ENCODE peak calls at places on chromosomes 5 and 9, in four cellular contexts. L is HepG2, O is GM12878, Q is K562. B is an unnamed sample.

GRCh38 chr5:57102905-57103255 is 71.0 kb upstream of the GPBP1 start:
- DNase-seq in Q (no peak), O (no peak), L (peak; percentile 95), B (no peak)

GRCh38 chr5:155408465-155408864 is 394.9 kb downstream of the KIF4B start:
- DNase-seq in Q (no peak), O (no peak), L (no peak), B (no peak)

GRCh38 chr9:7117676-7118561 is 360.1 kb downstream of the KDM4C start:
- DNase-seq in Q (no peak), O (peak; percentile 46), L (no peak), B (no peak)

GRCh38 chr5:157947156-157947555 is 88.2 kb upstream of the CLINT1 start:
- DNase-seq in L (no peak), Q (no peak), O (no peak), B (no peak)

GRCh38 chr5:136729901-136730355 is 364.6 kb upstream of the TRPC7 start:
- DNase-seq in O (no peak), L (no peak), Q (no peak), B (no peak)

GRCh38 chr9:127450170-127450830 is 906 bp downstream of the RPL12 start:
- DNase-seq in O (no peak), Q (peak; percentile 19), L (no peak), B (no peak)

GRCh38 chr5:16617272-16617973 is 626 bp upstream of the RETREG1 start:
- DNase-seq in L (no peak), O (no peak), Q (no peak), B (no peak)

GRCh38 chr5:180860273-180860886 is 696 bp downstream of the ZFP62 start:
- DNase-seq in O (no peak), L (peak; percentile 65), Q (peak; percentile 66), B (peak; percentile 73)

GRCh38 chr5:626850-627249 is 14.7 kb downstream of the CEP72 start:
- DNase-seq in O (no peak), Q (no peak), L (no peak), B (no peak)

GRCh38 chr5:132215329-132215728 is 12.3 kb downstream of the P4HA2 start:
- DNase-seq in O (no peak), Q (no peak), L (no peak), B (no peak)

GRCh38 chr9:136586391-136586790 is 40.5 kb upstream of the NOTCH1 start:
- DNase-seq in O (no peak), L (no peak), Q (no peak), B (no peak)

GRCh38 chr5:62719061-62719730 is 140.6 kb downstream of the LRRC70 start:
- DNase-seq in Q (no peak), O (no peak), L (no peak), B (no peak)

GRCh38 chr5:62718368-62718767 is 139.7 kb downstream of the LRRC70 start:
- DNase-seq in L (no peak), O (no peak), Q (peak; percentile 12), B (peak; percentile 16)

GRCh38 chr5:62722360-62722759 is 143.7 kb downstream of the LRRC70 start:
- DNase-seq in O (no peak), L (peak; percentile 4), Q (peak; percentile 33), B (peak; percentile 20)

GRCh38 chr5:62717211-62717927 is 138.8 kb downstream of the LRRC70 start:
- DNase-seq in O (no peak), Q (no peak), L (no peak), B (no peak)

DNA sequence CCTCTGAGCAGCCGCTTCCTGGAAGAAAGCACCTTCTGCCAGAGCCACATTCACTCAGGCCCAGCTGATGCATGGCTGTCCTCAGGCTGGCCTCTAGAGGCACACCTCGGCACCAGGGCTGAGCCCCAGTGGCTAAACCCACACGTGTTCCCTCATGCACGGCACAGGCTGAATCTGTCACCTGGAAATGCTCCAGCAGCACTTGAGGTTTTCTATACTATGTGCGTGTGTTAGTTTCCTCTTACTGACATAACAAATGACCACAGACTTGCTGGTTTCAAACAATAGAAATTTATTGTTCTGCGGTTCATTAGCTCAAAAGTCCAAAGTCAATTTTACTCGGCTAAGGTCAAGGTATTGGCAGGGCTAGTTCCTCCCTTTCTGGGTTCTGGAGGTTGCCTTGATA is 141.4 kb downstream of the LRRC70 start:
- DNase-seq in Q (peak; percentile 23), O (peak; percentile 34), L (peak; percentile 30), B (peak; percentile 63)
- TF ChIP-seq CTCF in Q (peak; percentile 42), O (peak; percentile 40), L (peak; percentile 65), B (no peak)

DNA sequence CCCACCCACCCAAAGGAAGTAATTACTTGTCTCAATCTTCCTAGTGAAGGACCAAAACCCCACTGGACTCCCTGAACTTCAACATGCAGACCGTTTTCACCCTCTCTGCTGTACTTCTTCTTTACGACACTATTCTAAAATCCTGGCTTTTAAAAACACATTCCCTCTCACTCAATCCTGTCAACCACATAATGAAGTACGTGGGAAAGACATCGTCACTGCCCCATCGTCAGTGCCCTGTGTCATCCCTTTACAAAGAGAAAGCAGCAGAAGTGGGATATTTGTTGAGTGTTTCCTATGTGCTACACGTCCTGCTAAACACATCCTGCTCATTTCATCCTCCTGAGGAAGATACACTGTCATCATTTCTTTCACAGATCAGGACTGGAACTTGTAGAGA is 54.2 kb downstream of the MAPKAP1 start:
- DNase-seq in O (no peak), L (no peak), Q (no peak), B (no peak)
- TF ChIP-seq TCF7 in O (no peak), L (no peak), Q (no peak), B (no peak)

GRCh38 chr9:22813520-22813919 is 366.9 kb downstream of the DMRTA1 start:
- DNase-seq in Q (no peak), L (peak; percentile 2), O (no peak), B (no peak)
- TF ChIP-seq CTCF in Q (no peak), L (no peak), O (peak; percentile 49), B (no peak)

GRCh38 chr9:107644774-107645463 is 155.3 kb upstream of the KLF4 start:
- DNase-seq in Q (no peak), O (no peak), L (no peak), B (no peak)
- TF ChIP-seq TCF7 in Q (no peak), O (no peak), L (no peak), B (no peak)

GRCh38 chr5:13878357-13878756 is 66.1 kb downstream of the DNAH5 start:
- DNase-seq in Q (no peak), O (no peak), L (no peak), B (peak; percentile 15)
- TF ChIP-seq CTCF in Q (no peak), O (no peak), L (no peak), B (no peak)

GRCh38 chr5:43236633-43237355 is 44.8 kb downstream of the NIM1K start:
- DNase-seq in Q (no peak), L (no peak), O (no peak), B (no peak)

GRCh38 chr5:43227655-43228054 is 35.6 kb downstream of the NIM1K start:
- DNase-seq in Q (peak; percentile 42), L (peak; percentile 46), O (no peak), B (no peak)

GRCh38 chr5:43232943-43233833 is 41.2 kb downstream of the NIM1K start:
- DNase-seq in Q (no peak), O (no peak), L (no peak), B (no peak)

GRCh38 chr5:43233946-43234345 is 41.9 kb downstream of the NIM1K start:
- DNase-seq in O (no peak), Q (no peak), L (no peak), B (no peak)

DNA sequence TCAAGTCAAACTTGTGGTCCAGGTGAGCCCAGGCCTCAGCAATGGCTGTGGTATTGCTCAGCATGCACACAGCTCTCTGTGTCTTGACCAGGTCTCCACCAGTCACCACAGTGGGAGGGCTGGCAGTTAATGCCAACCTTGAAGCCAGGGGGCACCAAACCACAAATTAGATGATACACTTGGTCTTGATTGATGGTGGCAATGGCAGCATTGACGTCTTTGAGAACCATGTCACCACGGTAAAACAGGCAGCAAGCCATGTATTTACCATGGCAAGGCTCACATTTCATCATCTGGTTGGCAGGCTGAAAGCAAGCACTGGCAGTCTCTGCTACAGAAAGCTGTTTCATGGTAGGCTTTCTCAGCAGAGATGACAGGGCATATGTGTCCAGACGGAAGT is 40.0 kb downstream of the NIM1K start:
- DNase-seq in L (no peak), O (no peak), Q (no peak), B (peak; percentile 29)
- TF ChIP-seq TCF7 in L (no peak), O (no peak), Q (no peak), B (no peak)

DNA sequence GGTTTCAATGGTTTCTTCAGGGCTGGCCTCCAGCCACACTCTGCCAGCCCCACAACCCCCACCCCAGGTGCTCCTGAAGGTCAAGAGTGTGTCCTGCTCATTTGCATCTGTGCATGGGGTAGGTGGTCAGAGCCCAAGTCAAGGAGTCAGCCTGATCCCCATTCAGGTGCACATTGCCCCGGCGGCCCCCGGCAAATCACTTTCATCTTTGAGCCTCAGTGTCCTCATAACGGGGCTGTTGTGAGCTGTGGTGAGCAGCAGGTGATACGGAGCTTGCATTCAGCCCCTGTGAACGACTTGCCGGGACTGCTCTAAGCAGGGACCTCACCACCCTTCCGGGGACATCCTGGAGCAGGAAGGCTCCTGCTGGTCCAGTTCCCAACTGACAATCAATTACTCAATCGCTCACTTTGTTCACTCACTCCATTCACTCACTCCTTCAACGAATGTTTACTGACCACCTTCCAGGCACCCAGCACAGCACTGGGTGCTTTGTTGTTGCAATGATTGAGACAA is 93.2 kb upstream of the CPEB4 start:
- DNase-seq in O (no peak), Q (no peak), L (peak; percentile 62), B (no peak)
- TF ChIP-seq CTCF in O (no peak), Q (no peak), L (no peak), B (no peak)

GRCh38 chr9:37747271-37747753 is 6.3 kb upstream of the TRMT10B start:
- DNase-seq in Q (peak; percentile 87), L (peak; percentile 53), O (peak; percentile 3), B (peak; percentile 71)
- TF ChIP-seq TCF7 in Q (no peak), L (no peak), O (no peak), B (no peak)

B was measured in WTC11.